ENCODE peak calls at places on chromosomes 16 and 17, in eight cellular contexts. One of them, this sample, is unnamed.
A peak's percentile ranks its signal among the peaks of the same experiment; 100 is the strongest.

GRCh38 chr17:48597775-48598631 is 4.4 kb upstream of the HOXB5 start:
- DNase-seq in foreskin fibroblast: no peak
- DNase-seq in upper lobe of right lung: no peak
- DNase-seq in colonic mucosa: peak; percentile 92
- DNase-seq in breast epithelium: no peak
- DNase-seq in fibroblast of the aortic adventitia: peak; percentile 65
- DNase-seq in pancreas: no peak
- DNase-seq in OCI-LY7: peak; percentile 55
- DNase-seq in this sample: peak; percentile 34

GRCh38 chr17:65039349-65039988 is 17.1 kb downstream of the GNA13 start:
- DNase-seq in foreskin fibroblast: no peak
- DNase-seq in upper lobe of right lung: no peak
- DNase-seq in colonic mucosa: no peak
- DNase-seq in breast epithelium: no peak
- DNase-seq in fibroblast of the aortic adventitia: no peak
- DNase-seq in pancreas: no peak
- DNase-seq in OCI-LY7: peak; percentile 72
- DNase-seq in this sample: peak; percentile 90

GRCh38 chr17:30005709-30006320 is 64.4 kb downstream of the EFCAB5 start:
- DNase-seq in foreskin fibroblast: no peak
- DNase-seq in upper lobe of right lung: no peak
- DNase-seq in colonic mucosa: no peak
- DNase-seq in breast epithelium: no peak
- DNase-seq in fibroblast of the aortic adventitia: peak; percentile 72
- DNase-seq in pancreas: no peak
- DNase-seq in OCI-LY7: no peak
- DNase-seq in this sample: no peak

GRCh38 chr17:34542700-34543336 is 36.6 kb upstream of the TMEM132E start:
- DNase-seq in foreskin fibroblast: peak; percentile 9
- DNase-seq in upper lobe of right lung: no peak
- DNase-seq in colonic mucosa: peak; percentile 30
- DNase-seq in breast epithelium: no peak
- DNase-seq in fibroblast of the aortic adventitia: peak; percentile 25
- DNase-seq in pancreas: peak; percentile 21
- DNase-seq in OCI-LY7: peak; percentile 46
- DNase-seq in this sample: peak; percentile 53

GRCh38 chr16:29831490-29831889 is 11.2 kb downstream of the MVP start:
- DNase-seq in foreskin fibroblast: no peak
- DNase-seq in upper lobe of right lung: no peak
- DNase-seq in colonic mucosa: no peak
- DNase-seq in breast epithelium: no peak
- DNase-seq in fibroblast of the aortic adventitia: no peak
- DNase-seq in pancreas: peak; percentile 93
- DNase-seq in OCI-LY7: no peak
- DNase-seq in this sample: no peak

GRCh38 chr17:68973098-68973929 is 18.1 kb upstream of the ABCA8 start:
- DNase-seq in foreskin fibroblast: no peak
- DNase-seq in upper lobe of right lung: no peak
- DNase-seq in colonic mucosa: no peak
- DNase-seq in breast epithelium: no peak
- DNase-seq in fibroblast of the aortic adventitia: peak; percentile 40
- DNase-seq in pancreas: no peak
- DNase-seq in OCI-LY7: no peak
- DNase-seq in this sample: no peak

GRCh38 chr17:42407289-42407836 is 15.7 kb downstream of the CAVIN1 start:
- DNase-seq in foreskin fibroblast: peak; percentile 64
- DNase-seq in upper lobe of right lung: peak; percentile 90
- DNase-seq in colonic mucosa: peak; percentile 84
- DNase-seq in breast epithelium: peak; percentile 90
- DNase-seq in fibroblast of the aortic adventitia: peak; percentile 82
- DNase-seq in pancreas: peak; percentile 91
- DNase-seq in OCI-LY7: peak; percentile 73
- DNase-seq in this sample: peak; percentile 76

GRCh38 chr17:43524945-43525575 is 21.1 kb downstream of the ETV4 start:
- DNase-seq in foreskin fibroblast: no peak
- DNase-seq in upper lobe of right lung: no peak
- DNase-seq in colonic mucosa: no peak
- DNase-seq in breast epithelium: no peak
- DNase-seq in fibroblast of the aortic adventitia: peak; percentile 30
- DNase-seq in pancreas: no peak
- DNase-seq in OCI-LY7: no peak
- DNase-seq in this sample: no peak

GRCh38 chr16:60204221-60204620 is 1470.1 kb upstream of the GOT2 start:
- DNase-seq in foreskin fibroblast: peak; percentile 19
- DNase-seq in upper lobe of right lung: no peak
- DNase-seq in colonic mucosa: no peak
- DNase-seq in breast epithelium: no peak
- DNase-seq in fibroblast of the aortic adventitia: no peak
- DNase-seq in pancreas: no peak
- DNase-seq in OCI-LY7: no peak
- DNase-seq in this sample: no peak

GRCh38 chr17:64343833-64344637 is 46.6 kb downstream of the PECAM1 start:
- DNase-seq in foreskin fibroblast: peak; percentile 24
- DNase-seq in upper lobe of right lung: peak; percentile 86
- DNase-seq in colonic mucosa: peak; percentile 64
- DNase-seq in breast epithelium: peak; percentile 67
- DNase-seq in fibroblast of the aortic adventitia: peak; percentile 76
- DNase-seq in pancreas: peak; percentile 53
- DNase-seq in OCI-LY7: no peak
- DNase-seq in this sample: peak; percentile 53

GRCh38 chr17:34379876-34380275 is 16.8 kb upstream of the CCL1 start:
- DNase-seq in foreskin fibroblast: no peak
- DNase-seq in upper lobe of right lung: no peak
- DNase-seq in colonic mucosa: no peak
- DNase-seq in breast epithelium: no peak
- DNase-seq in fibroblast of the aortic adventitia: peak; percentile 37
- DNase-seq in pancreas: no peak
- DNase-seq in OCI-LY7: no peak
- DNase-seq in this sample: no peak

GRCh38 chr17:27463235-27463677 is 7.0 kb downstream of the KSR1 start:
- DNase-seq in foreskin fibroblast: no peak
- DNase-seq in upper lobe of right lung: no peak
- DNase-seq in colonic mucosa: no peak
- DNase-seq in breast epithelium: no peak
- DNase-seq in fibroblast of the aortic adventitia: no peak
- DNase-seq in pancreas: no peak
- DNase-seq in OCI-LY7: peak; percentile 9
- DNase-seq in this sample: peak; percentile 74

GRCh38 chr16:48330847-48331204 is 54.4 kb downstream of the SIAH1 start:
- DNase-seq in foreskin fibroblast: no peak
- DNase-seq in upper lobe of right lung: no peak
- DNase-seq in colonic mucosa: no peak
- DNase-seq in breast epithelium: no peak
- DNase-seq in fibroblast of the aortic adventitia: peak; percentile 28
- DNase-seq in pancreas: no peak
- DNase-seq in OCI-LY7: no peak
- DNase-seq in this sample: no peak

GRCh38 chr16:57235128-57236092 is 9.6 kb upstream of the ARL2BP start:
- DNase-seq in foreskin fibroblast: peak; percentile 43
- DNase-seq in upper lobe of right lung: no peak
- DNase-seq in colonic mucosa: no peak
- DNase-seq in breast epithelium: no peak
- DNase-seq in fibroblast of the aortic adventitia: peak; percentile 37
- DNase-seq in pancreas: no peak
- DNase-seq in OCI-LY7: peak; percentile 72
- DNase-seq in this sample: peak; percentile 44

GRCh38 chr16:57238682-57239081 is 6.4 kb upstream of the ARL2BP start:
- DNase-seq in foreskin fibroblast: no peak
- DNase-seq in upper lobe of right lung: no peak
- DNase-seq in colonic mucosa: no peak
- DNase-seq in breast epithelium: no peak
- DNase-seq in fibroblast of the aortic adventitia: no peak
- DNase-seq in pancreas: no peak
- DNase-seq in OCI-LY7: no peak
- DNase-seq in this sample: no peak

GRCh38 chr16:57233944-57234706 is 10.9 kb upstream of the ARL2BP start:
- DNase-seq in foreskin fibroblast: no peak
- DNase-seq in upper lobe of right lung: no peak
- DNase-seq in colonic mucosa: no peak
- DNase-seq in breast epithelium: no peak
- DNase-seq in fibroblast of the aortic adventitia: no peak
- DNase-seq in pancreas: no peak
- DNase-seq in OCI-LY7: no peak
- DNase-seq in this sample: no peak

GRCh38 chr16:57231821-57232350 is 13.2 kb upstream of the ARL2BP start:
- DNase-seq in foreskin fibroblast: no peak
- DNase-seq in upper lobe of right lung: no peak
- DNase-seq in colonic mucosa: no peak
- DNase-seq in breast epithelium: no peak
- DNase-seq in fibroblast of the aortic adventitia: no peak
- DNase-seq in pancreas: no peak
- DNase-seq in OCI-LY7: no peak
- DNase-seq in this sample: no peak

GRCh38 chr16:57234707-57235092 is 10.4 kb upstream of the ARL2BP start:
- DNase-seq in foreskin fibroblast: no peak
- DNase-seq in upper lobe of right lung: no peak
- DNase-seq in colonic mucosa: no peak
- DNase-seq in breast epithelium: no peak
- DNase-seq in fibroblast of the aortic adventitia: no peak
- DNase-seq in pancreas: no peak
- DNase-seq in OCI-LY7: no peak
- DNase-seq in this sample: no peak
- TF ChIP-seq CTCF in foreskin fibroblast: no peak
- TF ChIP-seq CTCF in upper lobe of right lung: no peak
- TF ChIP-seq CTCF in colonic mucosa: no peak
- TF ChIP-seq CTCF in breast epithelium: no peak
- TF ChIP-seq CTCF in fibroblast of the aortic adventitia: no peak
- TF ChIP-seq CTCF in pancreas: no peak
- TF ChIP-seq CTCF in OCI-LY7: no peak
- TF ChIP-seq CTCF in this sample: no peak

GRCh38 chr16:84729716-84730320 is 30.0 kb downstream of the USP10 start:
- DNase-seq in foreskin fibroblast: no peak
- DNase-seq in upper lobe of right lung: no peak
- DNase-seq in colonic mucosa: no peak
- DNase-seq in breast epithelium: no peak
- DNase-seq in fibroblast of the aortic adventitia: peak; percentile 40
- DNase-seq in pancreas: no peak
- DNase-seq in OCI-LY7: no peak
- DNase-seq in this sample: no peak

GRCh38 chr16:84726079-84726669 is 26.4 kb downstream of the USP10 start:
- DNase-seq in foreskin fibroblast: peak; percentile 75
- DNase-seq in upper lobe of right lung: peak; percentile 94
- DNase-seq in colonic mucosa: peak; percentile 96
- DNase-seq in breast epithelium: peak; percentile 95
- DNase-seq in fibroblast of the aortic adventitia: peak; percentile 90
- DNase-seq in pancreas: peak; percentile 84
- DNase-seq in OCI-LY7: peak; percentile 84
- DNase-seq in this sample: peak; percentile 85

GRCh38 chr16:84726670-84727467 is 27.1 kb downstream of the USP10 start:
- DNase-seq in foreskin fibroblast: no peak
- DNase-seq in upper lobe of right lung: peak; percentile 68
- DNase-seq in colonic mucosa: peak; percentile 69
- DNase-seq in breast epithelium: no peak
- DNase-seq in fibroblast of the aortic adventitia: no peak
- DNase-seq in pancreas: no peak
- DNase-seq in OCI-LY7: peak; percentile 54
- DNase-seq in this sample: peak; percentile 75

GRCh38 chr16:84730406-84731106 is 30.8 kb downstream of the USP10 start:
- DNase-seq in foreskin fibroblast: peak; percentile 87
- DNase-seq in upper lobe of right lung: peak; percentile 68
- DNase-seq in colonic mucosa: peak; percentile 67
- DNase-seq in breast epithelium: no peak
- DNase-seq in fibroblast of the aortic adventitia: peak; percentile 97
- DNase-seq in pancreas: peak; percentile 43
- DNase-seq in OCI-LY7: peak; percentile 59
- DNase-seq in this sample: peak; percentile 76

GRCh38 chr16:84728853-84729424 is 29.1 kb downstream of the USP10 start:
- DNase-seq in foreskin fibroblast: no peak
- DNase-seq in upper lobe of right lung: no peak
- DNase-seq in colonic mucosa: no peak
- DNase-seq in breast epithelium: no peak
- DNase-seq in fibroblast of the aortic adventitia: no peak
- DNase-seq in pancreas: no peak
- DNase-seq in OCI-LY7: no peak
- DNase-seq in this sample: no peak
- H3K4me3 ChIP-seq in foreskin fibroblast: no peak overlapping the region
- H3K4me3 ChIP-seq in upper lobe of right lung: no peak overlapping the region
- H3K4me3 ChIP-seq in colonic mucosa: no peak overlapping the region
- H3K4me3 ChIP-seq in breast epithelium: no peak overlapping the region
- H3K4me3 ChIP-seq in fibroblast of the aortic adventitia: peak overlapping the region; percentile 52
- H3K4me3 ChIP-seq in pancreas: no peak overlapping the region
- H3K4me3 ChIP-seq in OCI-LY7: peak overlapping the region; percentile 48
- H3K4me3 ChIP-seq in this sample: peak overlapping the region; percentile 54

GRCh38 chr16:55433030-55433429 is 46.0 kb upstream of the MMP2 start:
- DNase-seq in foreskin fibroblast: no peak
- DNase-seq in upper lobe of right lung: no peak
- DNase-seq in colonic mucosa: no peak
- DNase-seq in breast epithelium: no peak
- DNase-seq in fibroblast of the aortic adventitia: no peak
- DNase-seq in pancreas: no peak
- DNase-seq in OCI-LY7: no peak
- DNase-seq in this sample: no peak
- TF ChIP-seq CTCF in foreskin fibroblast: no peak
- TF ChIP-seq CTCF in upper lobe of right lung: no peak
- TF ChIP-seq CTCF in colonic mucosa: no peak
- TF ChIP-seq CTCF in breast epithelium: no peak
- TF ChIP-seq CTCF in fibroblast of the aortic adventitia: no peak
- TF ChIP-seq CTCF in pancreas: no peak
- TF ChIP-seq CTCF in OCI-LY7: no peak
- TF ChIP-seq CTCF in this sample: no peak

GRCh38 chr17:2701996-2702741 is 9.4 kb downstream of the CLUH start:
- DNase-seq in foreskin fibroblast: no peak
- DNase-seq in upper lobe of right lung: peak; percentile 41
- DNase-seq in colonic mucosa: no peak
- DNase-seq in breast epithelium: peak; percentile 74
- DNase-seq in fibroblast of the aortic adventitia: no peak
- DNase-seq in pancreas: no peak
- DNase-seq in OCI-LY7: no peak
- DNase-seq in this sample: no peak

GRCh38 chr17:2703181-2703580 is 8.4 kb downstream of the CLUH start:
- DNase-seq in foreskin fibroblast: no peak
- DNase-seq in upper lobe of right lung: peak; percentile 60
- DNase-seq in colonic mucosa: no peak
- DNase-seq in breast epithelium: peak; percentile 49
- DNase-seq in fibroblast of the aortic adventitia: no peak
- DNase-seq in pancreas: no peak
- DNase-seq in OCI-LY7: no peak
- DNase-seq in this sample: no peak

GRCh38 chr17:2704890-2705248 is 6.7 kb downstream of the CLUH start:
- DNase-seq in foreskin fibroblast: no peak
- DNase-seq in upper lobe of right lung: peak; percentile 46
- DNase-seq in colonic mucosa: no peak
- DNase-seq in breast epithelium: no peak
- DNase-seq in fibroblast of the aortic adventitia: no peak
- DNase-seq in pancreas: no peak
- DNase-seq in OCI-LY7: no peak
- DNase-seq in this sample: no peak

GRCh38 chr17:2704031-2704889 is 7.3 kb downstream of the CLUH start:
- DNase-seq in foreskin fibroblast: no peak
- DNase-seq in upper lobe of right lung: peak; percentile 58
- DNase-seq in colonic mucosa: no peak
- DNase-seq in breast epithelium: peak; percentile 50
- DNase-seq in fibroblast of the aortic adventitia: no peak
- DNase-seq in pancreas: no peak
- DNase-seq in OCI-LY7: no peak
- DNase-seq in this sample: no peak

DNA sequence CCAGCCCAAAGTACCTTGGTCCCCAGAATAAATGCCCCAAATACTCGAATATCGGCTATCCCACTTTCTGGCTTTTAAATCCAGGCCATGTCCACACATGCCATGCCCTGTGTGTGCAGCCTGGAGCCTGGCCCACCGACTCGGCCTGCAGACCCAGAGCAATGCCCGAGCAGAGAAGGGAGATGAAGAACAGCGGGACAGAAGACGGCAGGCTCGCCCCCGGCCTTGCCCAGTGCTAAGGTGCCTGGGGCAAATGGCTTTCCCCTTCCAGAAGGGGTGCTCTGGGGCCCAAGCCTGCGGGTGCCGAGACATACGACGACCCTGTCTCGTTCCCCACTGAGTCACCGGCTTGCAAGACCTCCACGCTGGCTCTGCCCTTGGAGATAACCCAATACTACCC is 8.0 kb downstream of the CLUH start:
- DNase-seq in foreskin fibroblast: no peak
- DNase-seq in upper lobe of right lung: peak; percentile 51
- DNase-seq in colonic mucosa: no peak
- DNase-seq in breast epithelium: peak; percentile 48
- DNase-seq in fibroblast of the aortic adventitia: no peak
- DNase-seq in pancreas: no peak
- DNase-seq in OCI-LY7: no peak
- DNase-seq in this sample: no peak
- H3K4me3 ChIP-seq in foreskin fibroblast: no peak overlapping the region
- H3K4me3 ChIP-seq in upper lobe of right lung: no peak overlapping the region
- H3K4me3 ChIP-seq in colonic mucosa: no peak overlapping the region
- H3K4me3 ChIP-seq in breast epithelium: no peak overlapping the region
- H3K4me3 ChIP-seq in fibroblast of the aortic adventitia: no peak overlapping the region
- H3K4me3 ChIP-seq in pancreas: no peak overlapping the region
- H3K4me3 ChIP-seq in OCI-LY7: no peak overlapping the region
- H3K4me3 ChIP-seq in this sample: no peak overlapping the region

This sample was measured in GM12865.